ENCODE peak calls at places on chromosomes 12 and 14, in eight cellular contexts. One of them, this sample, is unnamed.

GRCh38 chr14:90658541-90658967 is 157.7 kb downstream of the TTC7B start:
- DNase-seq in esophagus muscularis mucosa: no peak
- DNase-seq in hepatocyte: no peak
- DNase-seq in breast epithelium: no peak
- DNase-seq in cardiac fibroblast: peak; percentile 62
- DNase-seq in pancreas: no peak
- DNase-seq in kidney epithelial cell: no peak
- DNase-seq in A549: no peak
- DNase-seq in this sample: no peak

GRCh38 chr12:132954471-132955048 is 1.5 kb downstream of the ZNF605 start:
- DNase-seq in cardiac fibroblast: no peak
- DNase-seq in hepatocyte: no peak
- DNase-seq in breast epithelium: no peak
- DNase-seq in pancreas: no peak
- DNase-seq in kidney epithelial cell: no peak
- DNase-seq in esophagus muscularis mucosa: no peak
- DNase-seq in A549: no peak
- DNase-seq in this sample: no peak

GRCh38 chr12:22974865-22975264 is 349.9 kb downstream of the ETNK1 start:
- DNase-seq in hepatocyte: peak; percentile 23
- DNase-seq in breast epithelium: no peak
- DNase-seq in pancreas: no peak
- DNase-seq in esophagus muscularis mucosa: no peak
- DNase-seq in cardiac fibroblast: peak; percentile 96
- DNase-seq in A549: peak; percentile 64
- DNase-seq in kidney epithelial cell: peak; percentile 82
- DNase-seq in this sample: peak; percentile 88

GRCh38 chr12:105423921-105424320 is 93.4 kb downstream of the C12orf75 start:
- DNase-seq in pancreas: no peak
- DNase-seq in breast epithelium: no peak
- DNase-seq in A549: no peak
- DNase-seq in kidney epithelial cell: no peak
- DNase-seq in hepatocyte: no peak
- DNase-seq in esophagus muscularis mucosa: no peak
- DNase-seq in cardiac fibroblast: no peak
- DNase-seq in this sample: no peak

GRCh38 chr12:13044002-13044858 is at the start of gene FAM234B:
- DNase-seq in A549: peak; percentile 74
- DNase-seq in breast epithelium: peak; percentile 27
- DNase-seq in esophagus muscularis mucosa: peak; percentile 88
- DNase-seq in pancreas: peak; percentile 77
- DNase-seq in kidney epithelial cell: no peak
- DNase-seq in cardiac fibroblast: peak; percentile 77
- DNase-seq in hepatocyte: peak; percentile 80
- DNase-seq in this sample: peak; percentile 65

GRCh38 chr14:23286020-23286903 is at the start of gene HOMEZ:
- DNase-seq in pancreas: peak; percentile 99
- DNase-seq in A549: peak; percentile 98
- DNase-seq in hepatocyte: peak; percentile 98
- DNase-seq in breast epithelium: peak; percentile 100
- DNase-seq in esophagus muscularis mucosa: peak; percentile 100
- DNase-seq in kidney epithelial cell: peak; percentile 89
- DNase-seq in cardiac fibroblast: peak; percentile 99
- DNase-seq in this sample: peak; percentile 99

GRCh38 chr12:41485203-41485602 is 297.1 kb downstream of the PDZRN4 start:
- DNase-seq in kidney epithelial cell: no peak
- DNase-seq in esophagus muscularis mucosa: no peak
- DNase-seq in breast epithelium: no peak
- DNase-seq in pancreas: no peak
- DNase-seq in hepatocyte: no peak
- DNase-seq in A549: no peak
- DNase-seq in cardiac fibroblast: peak; percentile 2
- DNase-seq in this sample: no peak

GRCh38 chr12:24473097-24473496 is 475.8 kb downstream of the BCAT1 start:
- DNase-seq in kidney epithelial cell: no peak
- DNase-seq in esophagus muscularis mucosa: no peak
- DNase-seq in A549: no peak
- DNase-seq in hepatocyte: no peak
- DNase-seq in pancreas: no peak
- DNase-seq in breast epithelium: no peak
- DNase-seq in cardiac fibroblast: no peak
- DNase-seq in this sample: no peak

GRCh38 chr12:127711108-127711507 is 555.9 kb upstream of the TMEM132C start:
- DNase-seq in breast epithelium: no peak
- DNase-seq in esophagus muscularis mucosa: no peak
- DNase-seq in hepatocyte: no peak
- DNase-seq in kidney epithelial cell: no peak
- DNase-seq in A549: no peak
- DNase-seq in cardiac fibroblast: no peak
- DNase-seq in pancreas: no peak
- DNase-seq in this sample: no peak

GRCh38 chr14:54627325-54627717 is 60.4 kb downstream of the SAMD4A start:
- DNase-seq in pancreas: no peak
- DNase-seq in A549: no peak
- DNase-seq in hepatocyte: no peak
- DNase-seq in kidney epithelial cell: no peak
- DNase-seq in esophagus muscularis mucosa: no peak
- DNase-seq in breast epithelium: no peak
- DNase-seq in cardiac fibroblast: no peak
- DNase-seq in this sample: no peak

GRCh38 chr12:6361834-6362233 is 13.5 kb downstream of the SCNN1A start:
- DNase-seq in kidney epithelial cell: no peak
- DNase-seq in breast epithelium: no peak
- DNase-seq in cardiac fibroblast: peak; percentile 21
- DNase-seq in pancreas: no peak
- DNase-seq in hepatocyte: no peak
- DNase-seq in esophagus muscularis mucosa: no peak
- DNase-seq in A549: peak; percentile 93
- DNase-seq in this sample: no peak

GRCh38 chr14:73751157-73751691 is 37.0 kb upstream of the PNMA1 start:
- DNase-seq in A549: no peak
- DNase-seq in esophagus muscularis mucosa: no peak
- DNase-seq in pancreas: no peak
- DNase-seq in breast epithelium: no peak
- DNase-seq in kidney epithelial cell: no peak
- DNase-seq in hepatocyte: no peak
- DNase-seq in cardiac fibroblast: no peak
- DNase-seq in this sample: no peak

GRCh38 chr14:73753043-73753886 is 39.1 kb upstream of the PNMA1 start:
- DNase-seq in A549: no peak
- DNase-seq in esophagus muscularis mucosa: no peak
- DNase-seq in cardiac fibroblast: peak; percentile 56
- DNase-seq in pancreas: peak; percentile 54
- DNase-seq in kidney epithelial cell: no peak
- DNase-seq in hepatocyte: peak; percentile 77
- DNase-seq in breast epithelium: no peak
- DNase-seq in this sample: peak; percentile 55

GRCh38 chr14:73750161-73750901 is 36.1 kb upstream of the PNMA1 start:
- DNase-seq in esophagus muscularis mucosa: no peak
- DNase-seq in cardiac fibroblast: no peak
- DNase-seq in pancreas: peak; percentile 52
- DNase-seq in A549: no peak
- DNase-seq in breast epithelium: no peak
- DNase-seq in kidney epithelial cell: no peak
- DNase-seq in hepatocyte: no peak
- DNase-seq in this sample: no peak

GRCh38 chr14:73753887-73754880 is 40.0 kb upstream of the PNMA1 start:
- DNase-seq in kidney epithelial cell: no peak
- DNase-seq in cardiac fibroblast: peak; percentile 54
- DNase-seq in esophagus muscularis mucosa: no peak
- DNase-seq in pancreas: no peak
- DNase-seq in A549: no peak
- DNase-seq in breast epithelium: no peak
- DNase-seq in hepatocyte: no peak
- DNase-seq in this sample: peak; percentile 55

GRCh38 chr14:73752297-73752992 is 38.3 kb upstream of the PNMA1 start:
- DNase-seq in kidney epithelial cell: no peak
- DNase-seq in cardiac fibroblast: peak; percentile 35
- DNase-seq in A549: peak; percentile 53
- DNase-seq in breast epithelium: peak; percentile 88
- DNase-seq in hepatocyte: no peak
- DNase-seq in pancreas: peak; percentile 68
- DNase-seq in esophagus muscularis mucosa: no peak
- DNase-seq in this sample: peak; percentile 46
- TF ChIP-seq CTCF in kidney epithelial cell: peak; percentile 15
- TF ChIP-seq CTCF in cardiac fibroblast: peak; percentile 20
- TF ChIP-seq CTCF in A549: peak; percentile 10
- TF ChIP-seq CTCF in breast epithelium: no peak
- TF ChIP-seq CTCF in hepatocyte: peak; percentile 23
- TF ChIP-seq CTCF in pancreas: no peak
- TF ChIP-seq CTCF in esophagus muscularis mucosa: peak; percentile 47
- TF ChIP-seq CTCF in this sample: peak; percentile 25

GRCh38 chr12:57047981-57048380 is 1.9 kb downstream of the MYO1A start:
- DNase-seq in esophagus muscularis mucosa: no peak
- DNase-seq in cardiac fibroblast: no peak
- DNase-seq in hepatocyte: no peak
- DNase-seq in A549: no peak
- DNase-seq in pancreas: no peak
- DNase-seq in breast epithelium: no peak
- DNase-seq in kidney epithelial cell: no peak
- DNase-seq in this sample: peak; percentile 27
- H3K4me3 ChIP-seq in esophagus muscularis mucosa: no peak overlapping the region
- H3K4me3 ChIP-seq in cardiac fibroblast: no peak overlapping the region
- H3K4me3 ChIP-seq in hepatocyte: no peak overlapping the region
- H3K4me3 ChIP-seq in A549: no peak overlapping the region
- H3K4me3 ChIP-seq in pancreas: no peak overlapping the region
- H3K4me3 ChIP-seq in breast epithelium: no peak overlapping the region
- H3K4me3 ChIP-seq in kidney epithelial cell: no peak overlapping the region
- H3K4me3 ChIP-seq in this sample: no peak overlapping the region

DNA sequence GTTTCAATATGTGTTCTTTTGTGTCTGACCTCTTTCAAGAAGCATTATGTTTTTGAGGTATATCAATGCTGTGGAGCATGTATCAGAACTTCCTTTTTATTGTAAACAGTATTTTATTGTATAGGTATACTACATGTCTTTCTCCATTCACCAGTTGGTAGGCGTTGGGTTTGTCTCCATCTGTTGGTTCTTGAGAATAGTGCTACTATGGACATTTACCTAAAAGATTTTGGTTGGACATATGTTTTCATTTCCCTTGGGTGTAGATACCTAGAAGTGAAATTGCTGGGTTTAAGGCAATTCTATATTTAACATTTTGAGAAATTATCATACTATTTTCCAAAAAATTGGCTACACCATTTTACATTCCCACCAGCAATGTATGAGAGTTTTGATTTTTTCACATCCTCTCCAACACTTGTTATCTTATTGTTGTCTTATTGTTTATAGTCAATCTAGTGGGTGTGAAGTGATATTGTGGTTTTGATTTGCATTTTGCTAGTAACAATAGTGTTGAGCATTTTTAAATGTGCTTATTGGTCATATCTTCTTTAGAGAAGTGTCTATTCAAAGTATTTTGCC is 409.2 kb downstream of the IPO8 start:
- DNase-seq in pancreas: no peak
- DNase-seq in breast epithelium: no peak
- DNase-seq in hepatocyte: peak; percentile 49
- DNase-seq in esophagus muscularis mucosa: no peak
- DNase-seq in A549: peak; percentile 27
- DNase-seq in kidney epithelial cell: no peak
- DNase-seq in cardiac fibroblast: peak; percentile 74
- DNase-seq in this sample: peak; percentile 55
- TF ChIP-seq CTCF in pancreas: no peak
- TF ChIP-seq CTCF in breast epithelium: no peak
- TF ChIP-seq CTCF in hepatocyte: peak; percentile 65
- TF ChIP-seq CTCF in esophagus muscularis mucosa: peak; percentile 48
- TF ChIP-seq CTCF in A549: peak; percentile 9
- TF ChIP-seq CTCF in kidney epithelial cell: peak; percentile 55
- TF ChIP-seq CTCF in cardiac fibroblast: peak; percentile 71
- TF ChIP-seq CTCF in this sample: peak; percentile 64

DNA sequence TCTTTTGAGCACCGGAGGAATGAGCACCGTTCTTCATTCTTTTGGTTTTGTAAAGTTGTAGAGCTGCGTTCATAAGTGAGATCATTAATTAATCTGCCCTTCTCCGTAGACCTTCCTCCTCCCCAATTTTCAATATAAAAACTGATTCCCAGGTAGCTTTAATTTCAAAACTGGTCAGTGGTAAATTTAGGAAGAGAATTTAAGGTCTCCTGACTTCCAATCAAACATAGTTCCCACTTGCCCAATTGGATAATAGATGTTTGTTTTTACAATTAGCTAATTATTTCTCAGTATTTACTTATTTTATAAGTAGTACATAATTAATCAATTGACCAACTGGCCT is 27.2 kb upstream of the YBX3 start:
- DNase-seq in breast epithelium: no peak
- DNase-seq in kidney epithelial cell: no peak
- DNase-seq in A549: no peak
- DNase-seq in pancreas: no peak
- DNase-seq in cardiac fibroblast: no peak
- DNase-seq in esophagus muscularis mucosa: no peak
- DNase-seq in hepatocyte: no peak
- DNase-seq in this sample: no peak
- H3K4me3 ChIP-seq in breast epithelium: no peak overlapping the region
- H3K4me3 ChIP-seq in kidney epithelial cell: no peak overlapping the region
- H3K4me3 ChIP-seq in A549: no peak overlapping the region
- H3K4me3 ChIP-seq in pancreas: no peak overlapping the region
- H3K4me3 ChIP-seq in cardiac fibroblast: no peak overlapping the region
- H3K4me3 ChIP-seq in esophagus muscularis mucosa: no peak overlapping the region
- H3K4me3 ChIP-seq in hepatocyte: no peak overlapping the region
- H3K4me3 ChIP-seq in this sample: no peak overlapping the region

GRCh38 chr14:76786556-76786955 is 25.3 kb downstream of the VASH1 start:
- DNase-seq in breast epithelium: no peak
- DNase-seq in esophagus muscularis mucosa: peak; percentile 60
- DNase-seq in hepatocyte: no peak
- DNase-seq in kidney epithelial cell: no peak
- DNase-seq in cardiac fibroblast: no peak
- DNase-seq in pancreas: no peak
- DNase-seq in A549: no peak
- DNase-seq in this sample: no peak

GRCh38 chr14:76784266-76784874 is 23.1 kb downstream of the VASH1 start:
- DNase-seq in hepatocyte: no peak
- DNase-seq in breast epithelium: no peak
- DNase-seq in cardiac fibroblast: no peak
- DNase-seq in kidney epithelial cell: no peak
- DNase-seq in pancreas: no peak
- DNase-seq in esophagus muscularis mucosa: peak; percentile 68
- DNase-seq in A549: no peak
- DNase-seq in this sample: no peak

GRCh38 chr14:76782115-76782884 is 21.0 kb downstream of the VASH1 start:
- DNase-seq in cardiac fibroblast: no peak
- DNase-seq in breast epithelium: peak; percentile 14
- DNase-seq in pancreas: peak; percentile 57
- DNase-seq in A549: no peak
- DNase-seq in esophagus muscularis mucosa: peak; percentile 80
- DNase-seq in hepatocyte: no peak
- DNase-seq in kidney epithelial cell: no peak
- DNase-seq in this sample: no peak

GRCh38 chr14:76782885-76783566 is 21.8 kb downstream of the VASH1 start:
- DNase-seq in A549: no peak
- DNase-seq in cardiac fibroblast: no peak
- DNase-seq in pancreas: no peak
- DNase-seq in breast epithelium: peak; percentile 15
- DNase-seq in kidney epithelial cell: no peak
- DNase-seq in esophagus muscularis mucosa: peak; percentile 86
- DNase-seq in hepatocyte: no peak
- DNase-seq in this sample: no peak

DNA sequence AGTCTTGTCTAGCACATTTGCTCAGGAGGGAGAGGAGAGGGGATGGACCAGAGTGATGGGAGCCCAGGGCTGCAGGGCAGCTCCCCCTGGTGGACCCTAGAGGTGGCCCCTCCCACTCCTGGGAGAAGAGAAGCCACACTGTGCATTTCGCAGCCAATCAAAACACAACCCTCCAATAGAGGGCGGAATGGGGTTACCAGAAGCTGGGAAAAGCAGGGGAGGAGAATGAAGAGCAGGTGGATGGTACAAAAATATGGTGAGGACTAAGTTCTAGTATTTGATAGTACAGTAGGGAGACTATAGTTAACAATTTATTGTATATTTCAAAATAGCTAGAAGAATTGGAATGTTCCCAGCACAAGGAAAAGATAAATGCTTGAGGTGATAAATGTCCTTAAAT is 23.6 kb downstream of the VASH1 start:
- DNase-seq in kidney epithelial cell: no peak
- DNase-seq in pancreas: peak; percentile 70
- DNase-seq in breast epithelium: peak; percentile 41
- DNase-seq in esophagus muscularis mucosa: peak; percentile 92
- DNase-seq in hepatocyte: peak; percentile 84
- DNase-seq in A549: peak; percentile 78
- DNase-seq in cardiac fibroblast: peak; percentile 79
- DNase-seq in this sample: peak; percentile 55
- TF ChIP-seq CTCF in kidney epithelial cell: peak; percentile 95
- TF ChIP-seq CTCF in pancreas: peak; percentile 64
- TF ChIP-seq CTCF in breast epithelium: peak; percentile 26
- TF ChIP-seq CTCF in esophagus muscularis mucosa: peak; percentile 82
- TF ChIP-seq CTCF in hepatocyte: peak; percentile 73
- TF ChIP-seq CTCF in A549: peak; percentile 67
- TF ChIP-seq CTCF in cardiac fibroblast: peak; percentile 91
- TF ChIP-seq CTCF in this sample: peak; percentile 97